ENCODE peak calls at places on chromosomes 3 and 15, in nine cellular contexts. T is CD8-positive, alpha-beta T cell; V is A549; A is stomach; U is endodermal cell; N is uterus; Z is neural progenitor cell; S is Panc1; B is upper lobe of right lung. D is an unnamed sample.

GRCh38 chr3:137641879-137642278 is 122.2 kb upstream of the SOX14 start:
- DNase-seq in S (no peak), B (no peak), A (no peak), V (no peak), U (peak; percentile 53), T (no peak), N (no peak), Z (no peak), D (no peak)

GRCh38 chr15:89118481-89118989 is 30.3 kb downstream of the ABHD2 start:
- DNase-seq in U (no peak), V (no peak), A (no peak), B (no peak), N (no peak), T (no peak), S (no peak), Z (no peak), D (no peak)

GRCh38 chr3:170721563-170721962 is 135.7 kb upstream of the SLC7A14 start:
- DNase-seq in S (no peak), B (no peak), T (no peak), Z (no peak), U (no peak), A (no peak), V (no peak), N (no peak), D (no peak)

GRCh38 chr3:195800240-195800639 is 11.5 kb downstream of the MUC4 start:
- DNase-seq in T (no peak), Z (no peak), N (no peak), B (no peak), U (peak; percentile 22), V (no peak), S (no peak), A (no peak), D (no peak)

GRCh38 chr15:89781055-89781454 is 4.9 kb downstream of the MESP2 start:
- DNase-seq in T (no peak), V (peak; percentile 36), N (no peak), B (no peak), U (no peak), A (no peak), Z (no peak), S (no peak), D (no peak)

GRCh38 chr3:53195602-53196574 is 34.9 kb downstream of the PRKCD start:
- DNase-seq in U (peak; percentile 91), S (no peak), A (peak; percentile 59), T (peak; percentile 78), Z (peak; percentile 86), N (no peak), B (peak; percentile 82), V (peak; percentile 54), D (peak; percentile 63)

GRCh38 chr3:66220602-66221377 is at the start of gene SLC25A26:
- DNase-seq in T (peak; percentile 96), V (peak; percentile 93), A (peak; percentile 97), N (peak; percentile 96), U (peak; percentile 98), Z (peak; percentile 97), B (peak; percentile 98), S (peak; percentile 61), D (peak; percentile 96)

GRCh38 chr15:48112242-48112641 is 8.5 kb upstream of the SLC24A5 start:
- DNase-seq in B (no peak), Z (peak; percentile 73), V (peak; percentile 39), U (peak; percentile 88), A (no peak), N (no peak), T (no peak), S (no peak), D (no peak)

GRCh38 chr3:16838561-16838960 is 46.2 kb upstream of the PLCL2 start:
- DNase-seq in V (no peak), U (no peak), N (no peak), Z (no peak), T (no peak), S (no peak), B (no peak), A (no peak), D (no peak)

DNA sequence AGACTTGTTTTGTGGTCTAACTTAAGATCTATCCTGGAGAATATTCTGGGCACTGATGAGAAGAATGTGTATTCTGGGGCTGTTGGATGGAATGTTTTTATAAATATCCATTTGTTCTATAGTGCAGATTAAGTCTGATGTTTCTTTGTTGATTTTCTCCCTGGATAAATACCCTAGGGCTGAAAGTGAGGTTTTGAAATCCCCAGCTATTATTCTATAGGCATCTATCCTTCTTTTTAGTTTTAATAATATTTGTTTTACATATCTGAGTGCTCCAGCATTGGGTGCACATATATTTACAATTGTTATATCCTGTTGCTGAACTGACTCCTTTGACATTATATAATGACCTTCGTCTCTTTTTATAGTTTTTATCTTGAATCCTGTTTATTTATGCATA is 42.9 kb downstream of the GALK2 start:
- DNase-seq in S (no peak), B (no peak), A (no peak), Z (no peak), V (no peak), U (no peak), N (no peak), T (no peak), D (no peak)
- H3K27ac ChIP-seq in S (no peak overlapping the region), B (no peak overlapping the region), A (no peak overlapping the region), Z (no peak overlapping the region), V (no peak overlapping the region), U (no peak overlapping the region), N (no peak overlapping the region), T (no peak overlapping the region), D (no peak overlapping the region)

GRCh38 chr3:112088944-112089343 is 2.8 kb downstream of the C3orf52 start:
- DNase-seq in V (no peak), A (no peak), B (no peak), T (no peak), U (no peak), N (no peak), S (no peak), Z (no peak), D (no peak)

GRCh38 chr3:112084980-112085697 is 1.1 kb upstream of the C3orf52 start:
- DNase-seq in Z (no peak), T (no peak), S (no peak), V (peak; percentile 55), U (no peak), A (no peak), B (no peak), N (no peak), D (no peak)

GRCh38 chr3:112086018-112086854 is at the start of gene C3orf52:
- DNase-seq in N (peak; percentile 58), U (peak; percentile 98), A (peak; percentile 94), T (peak; percentile 70), S (peak; percentile 50), B (peak; percentile 94), Z (peak; percentile 93), V (peak; percentile 86), D (peak; percentile 87)

GRCh38 chr3:112087746-112088145 is 1.6 kb downstream of the C3orf52 start:
- DNase-seq in A (peak; percentile 43), N (no peak), S (no peak), Z (no peak), T (no peak), U (no peak), B (no peak), V (no peak), D (no peak)

DNA sequence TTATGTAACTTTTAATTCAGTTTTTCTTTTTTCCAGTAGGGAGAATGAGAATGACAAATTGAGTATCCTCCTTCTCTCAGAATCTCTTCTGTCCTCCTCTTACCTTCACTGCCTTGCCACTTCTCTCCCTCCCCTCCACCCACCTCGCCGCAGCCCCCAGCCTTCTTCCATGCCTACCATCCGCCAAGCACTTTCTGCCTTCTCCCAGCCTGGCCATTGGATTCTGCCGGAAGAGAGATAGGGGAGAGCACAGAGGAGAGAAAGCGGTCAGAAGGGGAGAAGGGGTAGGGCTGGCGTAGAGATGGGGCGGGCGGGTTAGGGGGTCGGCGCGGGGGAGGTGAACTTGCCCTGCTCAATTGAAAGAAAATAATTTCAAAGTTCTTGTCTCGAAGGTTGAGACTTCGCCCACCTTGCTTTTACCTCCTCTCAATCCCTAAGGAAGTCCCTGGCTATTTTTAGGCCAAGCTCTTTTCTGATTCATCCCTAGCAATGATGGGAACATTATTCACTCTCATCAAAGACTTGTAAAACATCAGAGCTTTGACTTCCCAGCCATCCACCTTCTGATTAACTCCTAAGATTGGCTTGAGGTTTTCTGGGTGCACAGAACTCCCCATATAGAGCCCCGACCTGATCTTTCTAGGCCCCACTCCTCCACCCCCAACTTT is 802 bp downstream of the C3orf52 start:
- DNase-seq in B (no peak), A (no peak), S (no peak), Z (no peak), U (peak; percentile 64), N (no peak), T (no peak), V (peak; percentile 14), D (no peak)
- H3K4me1 ChIP-seq in B (peaks cover 9% of the 10 kb centered on the region), A (peaks cover 49% of the 10 kb centered on the region), S (peaks cover 39% of the 10 kb centered on the region), Z (peaks cover 15% of the 10 kb centered on the region), U (peaks cover 7% of the 10 kb centered on the region), N (no peaks in the 10 kb centered on the region), T (peaks cover 9% of the 10 kb centered on the region), V (peaks cover 32% of the 10 kb centered on the region), D (peaks cover 3% of the 10 kb centered on the region)

GRCh38 chr3:50583897-50584296 is 14.6 kb downstream of the HEMK1 start:
- DNase-seq in N (peak; percentile 77), S (no peak), U (no peak), A (no peak), B (peak; percentile 93), V (no peak), T (no peak), Z (no peak), D (peak; percentile 56)
- H3K27ac ChIP-seq in N (no peak overlapping the region), S (no peak overlapping the region), U (peak overlapping the region; percentile 19), A (peak overlapping the region; percentile 7), B (peak overlapping the region; percentile 87), V (no peak overlapping the region), T (no peak overlapping the region), Z (no peak overlapping the region), D (no peak overlapping the region)

DNA sequence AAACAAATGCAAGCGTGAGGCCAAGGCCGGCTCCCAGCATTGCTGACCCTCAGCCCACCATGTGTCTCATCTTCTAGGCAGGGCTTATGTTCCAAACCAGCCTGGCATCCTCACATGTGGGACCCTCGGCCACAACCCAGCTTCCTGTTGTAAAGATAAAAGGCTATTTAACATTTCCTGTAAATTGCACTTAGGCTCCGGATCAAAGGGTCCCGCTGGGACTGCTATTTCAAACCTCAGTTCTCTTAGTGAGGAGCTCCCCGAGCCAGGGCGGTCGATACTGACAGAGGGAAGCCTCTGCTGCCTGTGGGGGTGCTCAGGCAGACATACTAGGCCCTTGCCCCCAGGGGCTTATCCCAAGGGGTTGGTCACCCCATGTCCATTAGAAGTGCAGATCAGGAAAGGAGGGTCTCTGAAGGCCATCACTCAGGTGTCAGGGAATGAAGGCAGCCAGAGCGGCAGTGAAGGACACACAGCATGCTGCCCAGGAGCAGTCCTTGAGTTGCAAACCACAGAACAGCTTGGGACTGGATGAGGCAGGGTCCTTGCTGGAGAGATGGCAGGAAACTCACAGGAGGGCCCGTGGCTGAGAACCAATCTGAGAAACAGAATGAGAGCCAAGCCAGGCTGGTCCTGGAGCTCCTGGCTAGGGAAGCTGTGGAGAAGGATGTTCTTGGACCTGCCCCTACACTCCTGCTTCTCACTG is 239.9 kb downstream of the TLE3 start:
- DNase-seq in V (no peak), U (peak; percentile 63), Z (no peak), S (no peak), B (no peak), T (peak; percentile 62), N (no peak), A (no peak), D (no peak)
- H3K4me1 ChIP-seq in V (peaks cover 5% of the 10 kb centered on the region), U (peaks cover 13% of the 10 kb centered on the region), Z (peaks cover 19% of the 10 kb centered on the region), S (peaks cover 7% of the 10 kb centered on the region), B (no peaks in the 10 kb centered on the region), T (peaks cover 21% of the 10 kb centered on the region), N (no peaks in the 10 kb centered on the region), A (no peaks in the 10 kb centered on the region), D (no peaks in the 10 kb centered on the region)

DNA sequence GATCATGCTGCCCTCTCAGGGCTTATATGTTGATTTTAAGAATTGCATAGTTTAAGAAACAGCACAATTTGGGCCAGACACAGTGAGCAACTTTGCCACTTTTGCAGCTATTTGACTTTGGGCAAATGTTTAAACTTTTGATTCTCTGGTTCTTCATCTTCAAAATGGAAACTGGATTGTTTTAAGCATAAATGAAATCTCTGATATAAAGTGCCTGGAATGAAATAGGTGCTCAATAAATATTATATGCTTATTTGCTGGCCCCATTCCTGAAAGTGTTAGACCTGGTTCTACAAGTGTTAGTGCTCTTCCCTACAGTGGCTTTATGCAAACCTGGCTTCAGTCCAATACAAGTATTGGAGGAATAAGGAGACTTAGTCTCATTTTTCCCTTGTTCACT is 33.1 kb upstream of the TSC22D2 start:
- DNase-seq in V (no peak), Z (no peak), A (no peak), U (no peak), B (no peak), S (no peak), N (no peak), T (no peak), D (no peak)
- H3K27ac ChIP-seq in V (no peak overlapping the region), Z (no peak overlapping the region), A (no peak overlapping the region), U (no peak overlapping the region), B (no peak overlapping the region), S (peak overlapping the region; percentile 100), N (no peak overlapping the region), T (no peak overlapping the region), D (no peak overlapping the region)